ENCODE peak calls at places on chromosomes 7 and 10, in six cellular contexts. One of them, this sample, is unnamed. For H3K4me1, the result is how much of the 10 kb centered on the place peaks cover.

GRCh38 chr7:40804477-40805215 is 669.8 kb downstream of the SUGCT start:
- DNase-seq in hepatocyte: no peak
- DNase-seq in spleen: no peak
- DNase-seq in IMR-90: no peak
- DNase-seq in A549: no peak
- DNase-seq in SJSA1: no peak
- DNase-seq in this sample: no peak

GRCh38 chr10:111598433-111599059 is 521.7 kb downstream of the ADRA2A start:
- DNase-seq in spleen: no peak
- DNase-seq in SJSA1: peak
- DNase-seq in A549: peak
- DNase-seq in IMR-90: peak
- DNase-seq in hepatocyte: peak
- DNase-seq in this sample: peak

GRCh38 chr7:103065666-103066065 is 8.9 kb downstream of the FBXL13 start:
- DNase-seq in SJSA1: peak
- DNase-seq in A549: peak
- DNase-seq in hepatocyte: peak
- DNase-seq in spleen: peak
- DNase-seq in IMR-90: peak
- DNase-seq in this sample: peak

GRCh38 chr10:24639124-24639523 is 84.6 kb downstream of the ARHGAP21 start:
- DNase-seq in A549: no peak
- DNase-seq in SJSA1: no peak
- DNase-seq in spleen: no peak
- DNase-seq in hepatocyte: no peak
- DNase-seq in IMR-90: no peak
- DNase-seq in this sample: no peak

GRCh38 chr10:112835933-112836564 is 114.0 kb upstream of the TCF7L2 start:
- DNase-seq in IMR-90: no peak
- DNase-seq in hepatocyte: no peak
- DNase-seq in spleen: no peak
- DNase-seq in SJSA1: no peak
- DNase-seq in A549: no peak
- DNase-seq in this sample: no peak

GRCh38 chr10:47401874-47402645 is 18.0 kb upstream of the ZNF488 start:
- DNase-seq in SJSA1: no peak
- DNase-seq in hepatocyte: no peak
- DNase-seq in spleen: peak
- DNase-seq in A549: no peak
- DNase-seq in IMR-90: no peak
- DNase-seq in this sample: no peak

GRCh38 chr7:16753932-16754571 is 497 bp downstream of the TSPAN13 start:
- DNase-seq in spleen: peak
- DNase-seq in SJSA1: peak
- DNase-seq in hepatocyte: peak
- DNase-seq in A549: no peak
- DNase-seq in IMR-90: peak
- DNase-seq in this sample: no peak

GRCh38 chr10:88952647-88953111 is at the start of gene ACTA2:
- DNase-seq in IMR-90: peak
- DNase-seq in A549: no peak
- DNase-seq in SJSA1: peak
- DNase-seq in hepatocyte: peak
- DNase-seq in spleen: no peak
- DNase-seq in this sample: no peak

GRCh38 chr7:84492565-84493034 is 298.0 kb upstream of the SEMA3A start:
- DNase-seq in hepatocyte: no peak
- DNase-seq in A549: no peak
- DNase-seq in spleen: no peak
- DNase-seq in SJSA1: no peak
- DNase-seq in IMR-90: no peak
- DNase-seq in this sample: no peak

GRCh38 chr10:131743190-131744151 is 157.3 kb upstream of the PPP2R2D start:
- DNase-seq in IMR-90: no peak
- DNase-seq in hepatocyte: peak
- DNase-seq in spleen: no peak
- DNase-seq in SJSA1: peak
- DNase-seq in A549: no peak
- DNase-seq in this sample: no peak

GRCh38 chr10:77081411-77082010 is 556.1 kb downstream of the KCNMA1 start:
- DNase-seq in A549: no peak
- DNase-seq in hepatocyte: no peak
- DNase-seq in IMR-90: no peak
- DNase-seq in spleen: no peak
- DNase-seq in SJSA1: no peak
- DNase-seq in this sample: no peak

GRCh38 chr10:24951201-24952145 is 933 bp downstream of the PRTFDC1 start:
- DNase-seq in IMR-90: no peak
- DNase-seq in A549: peak
- DNase-seq in spleen: no peak
- DNase-seq in SJSA1: no peak
- DNase-seq in hepatocyte: peak
- DNase-seq in this sample: no peak

GRCh38 chr7:84589012-84589411 is 394.4 kb upstream of the SEMA3A start:
- DNase-seq in spleen: peak
- DNase-seq in hepatocyte: no peak
- DNase-seq in A549: no peak
- DNase-seq in IMR-90: no peak
- DNase-seq in SJSA1: no peak
- DNase-seq in this sample: no peak

GRCh38 chr10:24518981-24519597 is 204.6 kb downstream of the ARHGAP21 start:
- DNase-seq in spleen: no peak
- DNase-seq in hepatocyte: peak
- DNase-seq in SJSA1: peak
- DNase-seq in A549: peak
- DNase-seq in IMR-90: peak
- DNase-seq in this sample: peak

GRCh38 chr7:79317728-79318127 is 135.7 kb downstream of the MAGI2 start:
- DNase-seq in hepatocyte: peak
- DNase-seq in A549: peak
- DNase-seq in spleen: no peak
- DNase-seq in IMR-90: peak
- DNase-seq in SJSA1: peak
- DNase-seq in this sample: no peak

GRCh38 chr10:123995461-123996131 is 97.8 kb downstream of the CHST15 start:
- DNase-seq in A549: peak
- DNase-seq in SJSA1: peak
- DNase-seq in hepatocyte: peak
- DNase-seq in spleen: peak
- DNase-seq in IMR-90: peak
- DNase-seq in this sample: no peak

GRCh38 chr7:158020706-158021095 is 566.9 kb downstream of the PTPRN2 start:
- DNase-seq in IMR-90: no peak
- DNase-seq in SJSA1: peak
- DNase-seq in A549: no peak
- DNase-seq in hepatocyte: no peak
- DNase-seq in spleen: no peak
- DNase-seq in this sample: no peak

GRCh38 chr10:120598377-120598776 is 141.3 kb downstream of the PLPP4 start:
- DNase-seq in hepatocyte: no peak
- DNase-seq in A549: no peak
- DNase-seq in spleen: no peak
- DNase-seq in IMR-90: no peak
- DNase-seq in SJSA1: no peak
- DNase-seq in this sample: no peak

GRCh38 chr10:283916-284356 is 148.7 kb downstream of the ZMYND11 start:
- DNase-seq in SJSA1: no peak
- DNase-seq in A549: no peak
- DNase-seq in spleen: no peak
- DNase-seq in IMR-90: no peak
- DNase-seq in hepatocyte: no peak
- DNase-seq in this sample: no peak

GRCh38 chr7:75996476-75996875 is 2.1 kb upstream of the TMEM120A start:
- DNase-seq in A549: no peak
- DNase-seq in IMR-90: no peak
- DNase-seq in hepatocyte: no peak
- DNase-seq in spleen: peak
- DNase-seq in SJSA1: no peak
- DNase-seq in this sample: no peak

GRCh38 chr10:106711313-106711906 is 453.1 kb downstream of the SORCS1 start:
- DNase-seq in IMR-90: no peak
- DNase-seq in A549: peak
- DNase-seq in spleen: no peak
- DNase-seq in SJSA1: peak
- DNase-seq in hepatocyte: peak
- DNase-seq in this sample: no peak

GRCh38 chr7:106776618-106777347 is 88.3 kb upstream of the PIK3CG start:
- DNase-seq in hepatocyte: no peak
- DNase-seq in A549: no peak
- DNase-seq in spleen: no peak
- DNase-seq in IMR-90: no peak
- DNase-seq in SJSA1: no peak
- DNase-seq in this sample: no peak

GRCh38 chr7:42964849-42965805 is 33.0 kb downstream of the MRPL32 start:
- DNase-seq in IMR-90: no peak
- DNase-seq in spleen: no peak
- DNase-seq in SJSA1: no peak
- DNase-seq in hepatocyte: no peak
- DNase-seq in A549: no peak
- DNase-seq in this sample: no peak

GRCh38 chr7:106206826-106207541 is 77.8 kb downstream of the NAMPT start:
- DNase-seq in hepatocyte: no peak
- DNase-seq in SJSA1: no peak
- DNase-seq in spleen: no peak
- DNase-seq in IMR-90: no peak
- DNase-seq in A549: no peak
- DNase-seq in this sample: no peak

GRCh38 chr7:132296820-132297219 is 279.4 kb downstream of the PLXNA4 start:
- DNase-seq in SJSA1: no peak
- DNase-seq in IMR-90: no peak
- DNase-seq in A549: no peak
- DNase-seq in hepatocyte: no peak
- DNase-seq in spleen: no peak
- DNase-seq in this sample: no peak

GRCh38 chr10:59770689-59771088 is 17.4 kb upstream of the MRLN start:
- DNase-seq in SJSA1: peak
- DNase-seq in IMR-90: no peak
- DNase-seq in A549: no peak
- DNase-seq in hepatocyte: no peak
- DNase-seq in spleen: no peak
- DNase-seq in this sample: no peak

GRCh38 chr10:6522230-6522629 is 57.8 kb downstream of the PRKCQ start:
- DNase-seq in SJSA1: no peak
- DNase-seq in spleen: no peak
- DNase-seq in A549: peak
- DNase-seq in IMR-90: no peak
- DNase-seq in hepatocyte: no peak
- DNase-seq in this sample: no peak

GRCh38 chr7:117672433-117672832 is 192.6 kb downstream of the CFTR start:
- DNase-seq in IMR-90: no peak
- DNase-seq in A549: no peak
- DNase-seq in hepatocyte: no peak
- DNase-seq in spleen: no peak
- DNase-seq in SJSA1: no peak
- DNase-seq in this sample: no peak

GRCh38 chr7:27159278-27160146 is 3.0 kb upstream of the HOXA7 start:
- DNase-seq in SJSA1: no peak
- DNase-seq in IMR-90: no peak
- DNase-seq in hepatocyte: no peak
- DNase-seq in A549: no peak
- DNase-seq in spleen: no peak
- DNase-seq in this sample: no peak

DNA sequence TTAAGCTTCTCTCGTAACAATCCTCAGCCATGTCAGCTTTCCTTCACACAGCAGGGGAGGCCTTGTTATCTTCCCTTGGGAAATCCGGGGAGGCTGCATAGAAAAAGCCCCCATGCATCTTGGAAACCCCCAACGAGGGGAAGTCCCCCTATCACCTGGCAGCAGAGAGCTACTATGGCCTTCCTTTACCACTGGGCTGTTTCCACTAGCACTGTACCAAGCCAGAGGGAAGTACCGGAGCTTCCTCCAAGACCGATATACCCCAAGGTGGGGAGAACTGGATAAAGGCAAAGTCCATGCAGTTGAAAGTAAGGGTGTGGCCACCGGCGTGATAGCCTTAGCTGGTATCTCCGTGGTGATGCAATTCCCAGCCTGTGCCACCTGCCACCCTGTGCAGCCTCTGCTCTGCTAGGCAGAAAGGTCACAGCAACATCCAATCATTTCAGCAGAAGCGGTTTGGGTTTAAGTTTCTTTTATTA is 4.4 kb upstream of the CLIP2 start:
- DNase-seq in SJSA1: no peak
- DNase-seq in IMR-90: no peak
- DNase-seq in spleen: no peak
- DNase-seq in hepatocyte: peak
- DNase-seq in A549: peak
- DNase-seq in this sample: no peak
- H3K27ac ChIP-seq in SJSA1: no peak
- H3K27ac ChIP-seq in IMR-90: no peak
- H3K27ac ChIP-seq in spleen: no peak
- H3K27ac ChIP-seq in hepatocyte: peak
- H3K27ac ChIP-seq in A549: peak
- H3K27ac ChIP-seq in this sample: no peak

GRCh38 chr10:80200259-80200658 is 5.1 kb downstream of the ANXA11 start:
- DNase-seq in IMR-90: no peak
- DNase-seq in SJSA1: no peak
- DNase-seq in spleen: no peak
- DNase-seq in A549: no peak
- DNase-seq in hepatocyte: no peak
- DNase-seq in this sample: no peak
- H3K4me3 ChIP-seq in IMR-90: no peak
- H3K4me3 ChIP-seq in SJSA1: no peak
- H3K4me3 ChIP-seq in spleen: no peak
- H3K4me3 ChIP-seq in A549: no peak
- H3K4me3 ChIP-seq in hepatocyte: no peak
- H3K4me3 ChIP-seq in this sample: no peak

DNA sequence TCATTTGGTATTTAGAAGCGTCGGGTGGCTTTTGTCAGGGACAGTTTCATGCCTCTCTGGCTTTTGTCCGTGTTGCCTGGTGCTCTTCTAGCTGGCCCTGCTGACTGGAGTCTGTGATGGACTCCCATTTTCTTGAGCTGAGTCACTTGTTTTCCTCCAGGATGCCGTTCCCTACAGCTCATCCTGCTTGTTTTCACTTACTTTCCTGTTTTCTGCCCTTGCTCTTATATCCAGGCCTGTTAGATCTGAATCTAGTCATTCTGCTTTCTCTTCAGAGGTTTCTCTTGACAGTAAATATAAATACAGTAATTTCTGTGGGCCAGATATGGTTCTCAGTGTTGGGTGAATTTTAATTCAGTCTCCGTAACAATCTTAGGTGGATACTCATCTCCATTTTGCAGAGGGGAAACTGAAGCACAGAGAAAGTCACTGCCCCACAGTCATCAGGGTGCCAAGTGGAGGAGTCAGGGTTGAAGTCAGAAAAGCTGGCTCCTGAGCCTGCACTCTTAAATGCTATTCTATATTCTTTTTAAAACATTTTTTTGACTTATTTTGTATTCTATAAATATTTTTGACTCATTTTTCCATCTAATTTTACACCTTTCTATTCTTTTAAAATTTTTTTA is 85.4 kb downstream of the CCNY start:
- DNase-seq in spleen: no peak
- DNase-seq in IMR-90: peak
- DNase-seq in hepatocyte: peak
- DNase-seq in SJSA1: peak
- DNase-seq in A549: peak
- DNase-seq in this sample: no peak
- H3K4me1 ChIP-seq in spleen: under half
- H3K4me1 ChIP-seq in IMR-90: under half
- H3K4me1 ChIP-seq in hepatocyte: under half
- H3K4me1 ChIP-seq in SJSA1: half or more
- H3K4me1 ChIP-seq in A549: half or more
- H3K4me1 ChIP-seq in this sample: under half

GRCh38 chr7:45984386-45985295 is 63.6 kb upstream of the IGFBP3 start:
- DNase-seq in A549: no peak
- DNase-seq in SJSA1: no peak
- DNase-seq in spleen: no peak
- DNase-seq in hepatocyte: no peak
- DNase-seq in IMR-90: no peak
- DNase-seq in this sample: no peak
- H3K27ac ChIP-seq in A549: no peak
- H3K27ac ChIP-seq in SJSA1: no peak
- H3K27ac ChIP-seq in spleen: no peak
- H3K27ac ChIP-seq in hepatocyte: no peak
- H3K27ac ChIP-seq in IMR-90: no peak
- H3K27ac ChIP-seq in this sample: no peak

This sample was measured in CD8-positive, alpha-beta memory T cell.